ENCODE peak calls at places on chromosome 21, in nine cellular contexts. N, W, T, D, F, A, R, J and M are unnamed samples.

GRCh38 chr21:40845621-40846020 is 1.3 kb downstream of the DSCAM start:
- DNase-seq in A (no peak), D (no peak), N (no peak), F (no peak), J (peak), T (no peak), W (no peak), R (no peak), M (no peak)

GRCh38 chr21:36976882-36977651 is 10.6 kb upstream of the HLCS start:
- DNase-seq in J (no peak), W (no peak), T (peak), N (peak), D (no peak), R (peak), A (no peak), F (no peak), M (peak)

GRCh38 chr21:41817228-41817627 is 50.4 kb upstream of the RIPK4 start:
- DNase-seq in R (peak), A (peak), N (peak), J (peak), T (peak), F (peak), W (no peak), D (peak), M (peak)

GRCh38 chr21:45471229-45472052 is 66.5 kb downstream of the COL18A1 start:
- DNase-seq in W (no peak), F (no peak), N (peak), D (no peak), T (no peak), J (peak), R (no peak), A (no peak), M (peak)

GRCh38 chr21:32370971-32371766 is 21.6 kb downstream of the URB1 start:
- DNase-seq in D (no peak), R (no peak), F (no peak), N (peak), T (no peak), W (no peak), J (no peak), A (no peak), M (no peak)

GRCh38 chr21:38930838-38931237 is 125.1 kb downstream of the ETS2 start:
- DNase-seq in W (no peak), J (no peak), A (no peak), D (no peak), R (no peak), N (no peak), F (no peak), T (no peak), M (peak)

GRCh38 chr21:15617968-15618367 is 111.8 kb upstream of the USP25 start:
- DNase-seq in T (peak), W (no peak), N (peak), R (no peak), D (no peak), J (no peak), A (no peak), F (no peak), M (peak)

GRCh38 chr21:42233067-42233981 is 14.4 kb downstream of the ABCG1 start:
- DNase-seq in A (peak), T (peak), R (peak), J (no peak), D (no peak), N (peak), W (peak), F (peak), M (peak)

GRCh38 chr21:45596704-45597318 is 46.7 kb upstream of the PCBP3 start:
- DNase-seq in A (peak), R (peak), W (peak), D (peak), F (peak), T (peak), N (peak), J (no peak), M (no peak)

GRCh38 chr21:43613755-43614638 is 45.3 kb downstream of the HSF2BP start:
- DNase-seq in R (no peak), T (no peak), J (no peak), W (no peak), F (no peak), A (no peak), N (no peak), D (no peak), M (peak)

GRCh38 chr21:17045214-17045835 is 467.5 kb upstream of the CXADR start:
- DNase-seq in F (no peak), N (peak), T (peak), A (no peak), R (peak), J (no peak), W (no peak), D (no peak), M (peak)

GRCh38 chr21:42125571-42126544 is 54.7 kb downstream of the UMODL1 start:
- DNase-seq in J (no peak), N (no peak), A (no peak), F (no peak), D (no peak), T (peak), W (no peak), R (no peak), M (peak)

GRCh38 chr21:42652527-42653491 is 612 bp upstream of the PDE9A start:
- DNase-seq in A (no peak), J (no peak), T (peak), W (no peak), D (no peak), F (no peak), N (peak), R (no peak), M (peak)

GRCh38 chr21:41653944-41654625 is 112.8 kb downstream of the RIPK4 start:
- DNase-seq in J (peak), D (no peak), N (no peak), A (no peak), T (no peak), F (no peak), R (no peak), W (no peak), M (peak)